ENCODE peak calls at places on chromosomes 3 and 15, in seven cellular contexts. E is transverse colon, A is upper lobe of left lung, Z is stomach, F is H1, D is sigmoid colon, S is GM12878. M is an unnamed sample. For H3K4me1, the result is how much of the 10 kb centered on the place peaks cover.

GRCh38 chr3:62602987-62603386 is 229.6 kb upstream of the FEZF2 start:
- DNase-seq in S (no peak), Z (no peak), A (no peak), F (no peak), D (no peak), E (no peak), M (no peak)

GRCh38 chr3:61172684-61173083 is 78.6 kb downstream of the FHIT start:
- DNase-seq in A (no peak), S (no peak), F (peak), D (no peak), E (no peak), Z (no peak), M (no peak)

GRCh38 chr3:194865081-194865480 is 179.4 kb downstream of the FAM43A start:
- DNase-seq in S (no peak), D (no peak), A (no peak), E (no peak), F (no peak), Z (no peak), M (no peak)

GRCh38 chr3:161964856-161965255 is 468.2 kb downstream of the OTOL1 start:
- DNase-seq in Z (no peak), F (no peak), E (no peak), D (no peak), S (no peak), A (no peak), M (no peak)

GRCh38 chr3:194283218-194284006 is 67.7 kb downstream of the CPN2 start:
- DNase-seq in E (peak), Z (no peak), S (no peak), D (peak), F (no peak), A (no peak), M (peak)

GRCh38 chr3:122057676-122058075 is 2.5 kb downstream of the CD86 start:
- DNase-seq in Z (no peak), E (no peak), A (no peak), D (no peak), F (no peak), S (no peak), M (no peak)

GRCh38 chr3:4722103-4722502 is 229.0 kb downstream of the ITPR1 start:
- DNase-seq in A (no peak), S (no peak), D (no peak), F (no peak), Z (no peak), E (peak), M (no peak)

GRCh38 chr15:20348900-20349773 is 192.5 kb downstream of the GOLGA6L6 start:
- DNase-seq in A (peak), D (peak), S (no peak), Z (peak), F (no peak), E (no peak), M (peak)

GRCh38 chr15:91894606-91895005 is 41.1 kb downstream of the SLCO3A1 start:
- DNase-seq in F (peak), S (no peak), Z (no peak), D (no peak), A (no peak), E (no peak), M (no peak)

GRCh38 chr15:38793181-38793580 is 228.6 kb upstream of the RASGRP1 start:
- DNase-seq in F (no peak), A (no peak), D (no peak), Z (no peak), E (no peak), S (no peak), M (no peak)

GRCh38 chr3:139617656-139618268 is 60.0 kb downstream of the NMNAT3 start:
- DNase-seq in D (no peak), S (no peak), E (no peak), Z (no peak), F (no peak), A (no peak), M (no peak)

GRCh38 chr15:67882487-67883227 is 42.8 kb upstream of the RNU6-1 start:
- DNase-seq in D (no peak), S (no peak), A (no peak), E (no peak), Z (no peak), F (no peak), M (no peak)

GRCh38 chr3:151625057-151625456 is 108.7 kb upstream of the AADACL2 start:
- DNase-seq in D (no peak), E (no peak), A (no peak), Z (no peak), F (no peak), S (no peak), M (no peak)

GRCh38 chr3:178095522-178095921 is 440.7 kb upstream of the KCNMB2 start:
- DNase-seq in F (no peak), D (no peak), Z (no peak), A (no peak), E (no peak), S (no peak), M (no peak)

GRCh38 chr15:59166156-59166555 is 40.5 kb upstream of the LDHAL6B start:
- DNase-seq in E (no peak), S (no peak), A (no peak), D (no peak), Z (no peak), F (no peak), M (no peak)

GRCh38 chr3:194812177-194812576 is 126.5 kb downstream of the FAM43A start:
- DNase-seq in Z (no peak), E (no peak), S (no peak), D (no peak), A (no peak), F (no peak), M (peak)

GRCh38 chr3:5568451-5568850 is 380.9 kb downstream of the EDEM1 start:
- DNase-seq in E (peak), Z (no peak), A (no peak), F (no peak), S (no peak), D (no peak), M (no peak)

GRCh38 chr3:18740631-18741583 is 315.8 kb upstream of the SATB1 start:
- DNase-seq in Z (no peak), D (no peak), A (no peak), S (peak), F (no peak), E (peak), M (no peak)

GRCh38 chr3:131361464-131362421 is 19.8 kb upstream of the NUDT16 start:
- DNase-seq in D (peak), E (peak), A (peak), F (peak), Z (peak), S (peak), M (peak)

GRCh38 chr3:171376125-171376947 is 83.9 kb downstream of the TNIK start:
- DNase-seq in Z (no peak), A (no peak), E (no peak), S (no peak), F (no peak), D (no peak), M (no peak)

GRCh38 chr3:110577856-110578255 is 493.8 kb upstream of the NECTIN3 start:
- DNase-seq in E (no peak), S (no peak), F (no peak), A (no peak), Z (no peak), D (no peak), M (no peak)

GRCh38 chr3:146589899-146590508 is 15.1 kb downstream of the PLSCR5 start:
- DNase-seq in Z (no peak), A (no peak), D (no peak), E (peak), S (no peak), F (no peak), M (no peak)

GRCh38 chr3:13113346-13114335 is 40.4 kb upstream of the IQSEC1 start:
- DNase-seq in D (peak), F (no peak), E (no peak), A (no peak), S (no peak), Z (no peak), M (no peak)

GRCh38 chr15:46091860-46092450 is 457.1 kb downstream of the SQOR start:
- DNase-seq in A (peak), D (no peak), E (peak), Z (no peak), S (no peak), F (peak), M (no peak)

GRCh38 chr15:88834211-88834812 is 31.1 kb downstream of the ACAN start:
- DNase-seq in F (peak), A (peak), S (no peak), E (peak), D (no peak), Z (peak), M (no peak)

GRCh38 chr3:90091557-90091956 is 984.1 kb downstream of the EPHA3 start:
- DNase-seq in D (peak), S (no peak), Z (no peak), A (no peak), E (peak), F (no peak), M (no peak)

GRCh38 chr15:58931985-58932384 is 1.5 kb downstream of the SLTM start:
- DNase-seq in E (peak), Z (peak), S (peak), A (no peak), F (no peak), D (no peak), M (no peak)

GRCh38 chr3:183584914-183585280 is 29.4 kb upstream of the KLHL6 start:
- DNase-seq in F (no peak), Z (no peak), A (no peak), D (no peak), S (no peak), E (no peak), M (no peak)

GRCh38 chr3:119628816-119629445 is 31.2 kb downstream of the PLA1A start:
- DNase-seq in Z (no peak), A (no peak), E (no peak), F (no peak), S (peak), D (no peak), M (no peak)

GRCh38 chr3:63400259-63400860 is 122.3 kb downstream of the SYNPR start:
- DNase-seq in A (no peak), E (no peak), S (no peak), Z (no peak), F (no peak), D (no peak), M (no peak)

GRCh38 chr15:82647045-82647834 is at the start of gene CPEB1:
- DNase-seq in F (peak), S (no peak), Z (no peak), A (peak), D (peak), E (peak), M (peak)

GRCh38 chr3:83928391-83928790 is 1030.4 kb upstream of the CADM2 start:
- DNase-seq in Z (no peak), F (peak), S (no peak), A (no peak), E (no peak), D (no peak), M (no peak)

GRCh38 chr3:142987080-142987700 is 14.2 kb upstream of the U2SURP start:
- DNase-seq in A (no peak), Z (no peak), E (no peak), S (no peak), D (no peak), F (no peak), M (no peak)

GRCh38 chr15:38130739-38131498 is 121.7 kb upstream of the SPRED1 start:
- DNase-seq in D (peak), F (no peak), A (no peak), Z (peak), E (peak), S (peak), M (peak)

GRCh38 chr15:40269604-40270003 is 13.3 kb downstream of the ANKRD63 start:
- DNase-seq in Z (no peak), A (no peak), D (no peak), E (no peak), F (no peak), S (no peak), M (no peak)

GRCh38 chr15:75198560-75199346 is 2.9 kb upstream of the C15orf39 start:
- DNase-seq in A (no peak), Z (no peak), E (peak), S (peak), F (no peak), D (no peak), M (no peak)

GRCh38 chr3:9897408-9898372 is 5.0 kb upstream of the IL17RE start:
- DNase-seq in E (peak), A (no peak), D (no peak), Z (peak), S (peak), F (no peak), M (no peak)

GRCh38 chr3:4900298-4900697 is 78.9 kb upstream of the BHLHE40 start:
- DNase-seq in Z (no peak), A (no peak), E (no peak), D (no peak), F (no peak), S (no peak), M (no peak)

GRCh38 chr15:65638681-65639089 is 16.9 kb downstream of the SLC24A1 start:
- DNase-seq in Z (no peak), D (no peak), E (no peak), A (no peak), F (no peak), S (peak), M (no peak)

GRCh38 chr15:65642588-65642987 is 20.9 kb downstream of the SLC24A1 start:
- DNase-seq in A (no peak), E (no peak), Z (no peak), S (no peak), D (no peak), F (no peak), M (no peak)

GRCh38 chr15:65641723-65642475 is 20.2 kb downstream of the SLC24A1 start:
- DNase-seq in E (no peak), D (no peak), A (no peak), S (no peak), F (no peak), Z (no peak), M (no peak)

GRCh38 chr15:65638107-65638506 is 16.4 kb downstream of the SLC24A1 start:
- DNase-seq in D (no peak), S (no peak), Z (no peak), A (no peak), F (no peak), E (no peak), M (no peak)

DNA sequence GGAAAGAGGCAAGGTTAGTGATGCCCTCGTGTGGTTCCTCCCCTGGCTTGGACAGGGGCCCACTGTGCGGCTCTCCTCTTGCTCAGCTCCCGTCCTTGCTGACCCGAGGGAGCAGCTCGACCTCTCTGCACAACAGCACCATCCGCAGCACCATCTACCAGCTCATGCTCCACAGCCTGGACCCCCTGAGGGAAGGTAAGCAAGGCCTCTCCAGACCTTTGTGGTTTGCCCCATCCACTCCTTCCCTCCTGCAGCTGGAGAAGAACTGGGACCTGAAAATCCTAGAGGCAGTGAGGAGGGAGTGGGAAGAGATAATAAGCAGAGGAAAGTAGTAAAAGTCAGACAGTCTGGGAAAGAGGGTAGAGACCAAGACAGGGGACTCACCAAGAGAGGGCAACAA is 17.8 kb downstream of the SLC24A1 start:
- DNase-seq in A (no peak), E (no peak), S (no peak), Z (no peak), F (no peak), D (no peak), M (no peak)
- TF ChIP-seq EP300 in A (no peak), E (no peak), S (no peak), Z (no peak), F (no peak), D (no peak), M (no peak)

GRCh38 chr3:138187296-138188012 is at the start of gene ARMC8:
- DNase-seq in F (peak), Z (peak), D (peak), E (peak), S (no peak), A (peak), M (peak)

GRCh38 chr3:138184994-138185393 is 2.1 kb upstream of the ARMC8 start:
- DNase-seq in E (no peak), S (no peak), A (no peak), F (no peak), D (no peak), Z (no peak), M (no peak)

GRCh38 chr3:138186216-138186615 is 885 bp upstream of the ARMC8 start:
- DNase-seq in S (no peak), A (no peak), F (no peak), D (no peak), E (no peak), Z (no peak), M (no peak)

GRCh38 chr3:138186803-138187295 is 252 bp upstream of the ARMC8 start:
- DNase-seq in F (no peak), S (peak), A (peak), E (peak), Z (peak), D (peak), M (peak)

DNA sequence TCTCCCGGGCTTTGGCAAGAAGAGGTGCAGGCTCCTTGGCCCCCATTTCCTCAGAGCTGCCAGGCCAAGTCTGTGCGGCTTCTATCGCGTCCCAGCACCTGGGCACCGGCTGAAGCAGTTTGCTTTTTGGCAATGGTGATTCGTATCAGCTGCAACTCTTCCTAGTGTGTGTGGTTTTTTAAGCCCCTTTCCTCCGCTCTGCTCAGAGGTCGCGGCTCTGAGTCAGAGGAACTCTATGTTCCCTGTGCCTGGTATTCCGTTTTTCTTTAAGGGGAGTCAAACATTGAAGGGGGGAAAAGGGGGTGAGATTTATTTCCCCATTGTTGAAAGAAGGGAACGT is 882 bp downstream of the ARMC8 start:
- DNase-seq in Z (no peak), D (peak), F (no peak), A (no peak), E (no peak), S (no peak), M (no peak)
- TF ChIP-seq POLR2AphosphoS5 in Z (peak), D (peak), F (no peak), A (peak), E (peak), S (no peak), M (peak)

GRCh38 chr3:16504242-16504641 is 9.3 kb downstream of the RFTN1 start:
- DNase-seq in S (peak), E (no peak), Z (no peak), F (no peak), D (no peak), A (no peak), M (no peak)
- H3K4me1 ChIP-seq in S (half or more), E (under half), Z (under half), F (under half), D (under half), A (under half), M (under half)

GRCh38 chr3:188415196-188415595 is 261.2 kb downstream of the LPP start:
- DNase-seq in Z (no peak), F (no peak), D (no peak), A (no peak), E (no peak), S (no peak), M (no peak)

GRCh38 chr3:188421836-188422540 is 268.0 kb downstream of the LPP start:
- DNase-seq in F (no peak), Z (no peak), D (no peak), S (peak), E (no peak), A (no peak), M (no peak)

GRCh38 chr3:188421151-188421821 is 267.3 kb downstream of the LPP start:
- DNase-seq in E (no peak), D (no peak), S (no peak), Z (no peak), F (no peak), A (no peak), M (no peak)

GRCh38 chr3:188416041-188416440 is 262.1 kb downstream of the LPP start:
- DNase-seq in D (no peak), S (no peak), F (no peak), A (no peak), Z (no peak), E (no peak), M (no peak)

GRCh38 chr3:188417329-188417728 is 263.4 kb downstream of the LPP start:
- DNase-seq in A (no peak), D (no peak), S (no peak), F (no peak), Z (no peak), E (no peak), M (no peak)
- TF ChIP-seq EP300 in A (peak), D (no peak), S (no peak), F (no peak), Z (peak), E (no peak), M (no peak)

GRCh38 chr3:179801263-179801662 is 148.4 kb downstream of the USP13 start:
- DNase-seq in F (no peak), D (no peak), A (no peak), Z (no peak), S (no peak), E (no peak), M (no peak)
- TF ChIP-seq POLR2AphosphoS5 in F (no peak), D (no peak), A (no peak), Z (no peak), S (no peak), E (no peak), M (no peak)